ENCODE peak calls at places on chromosomes 1 and 21, in five cellular contexts. One of them, this sample, is unnamed.

GRCh38 chr21:46020581-46020980 is 39.0 kb downstream of the COL6A1 start:
- DNase-seq in nephron progenitor cell: no peak
- DNase-seq in cardiac muscle cell: no peak
- DNase-seq in naive thymus-derived CD8-positive, alpha-beta T cell: no peak
- DNase-seq in uterus: no peak
- DNase-seq in this sample: no peak

GRCh38 chr1:182595641-182596240 is 6.7 kb upstream of the RNASEL start:
- DNase-seq in nephron progenitor cell: peak; percentile 80
- DNase-seq in cardiac muscle cell: peak; percentile 83
- DNase-seq in naive thymus-derived CD8-positive, alpha-beta T cell: peak; percentile 43
- DNase-seq in uterus: peak; percentile 59
- DNase-seq in this sample: peak; percentile 78

GRCh38 chr1:157030728-157031127 is 14.8 kb downstream of the ARHGEF11 start:
- DNase-seq in nephron progenitor cell: no peak
- DNase-seq in cardiac muscle cell: no peak
- DNase-seq in naive thymus-derived CD8-positive, alpha-beta T cell: no peak
- DNase-seq in uterus: no peak
- DNase-seq in this sample: no peak

GRCh38 chr1:230392920-230393521 is 33.1 kb downstream of the PGBD5 start:
- DNase-seq in nephron progenitor cell: no peak
- DNase-seq in cardiac muscle cell: no peak
- DNase-seq in naive thymus-derived CD8-positive, alpha-beta T cell: no peak
- DNase-seq in uterus: no peak
- DNase-seq in this sample: no peak

GRCh38 chr1:246004281-246004680 is 502.8 kb downstream of the SMYD3 start:
- DNase-seq in nephron progenitor cell: no peak
- DNase-seq in cardiac muscle cell: no peak
- DNase-seq in naive thymus-derived CD8-positive, alpha-beta T cell: no peak
- DNase-seq in uterus: no peak
- DNase-seq in this sample: no peak

GRCh38 chr1:9315411-9316079 is 22.9 kb downstream of the SPSB1 start:
- DNase-seq in nephron progenitor cell: no peak
- DNase-seq in cardiac muscle cell: peak; percentile 18
- DNase-seq in naive thymus-derived CD8-positive, alpha-beta T cell: no peak
- DNase-seq in uterus: no peak
- DNase-seq in this sample: peak; percentile 95

GRCh38 chr21:38440746-38441145 is 57.5 kb downstream of the ERG start:
- DNase-seq in nephron progenitor cell: no peak
- DNase-seq in cardiac muscle cell: peak; percentile 93
- DNase-seq in naive thymus-derived CD8-positive, alpha-beta T cell: no peak
- DNase-seq in uterus: no peak
- DNase-seq in this sample: peak; percentile 91

GRCh38 chr1:47991187-47991586 is 6.0 kb downstream of the TRABD2B start:
- DNase-seq in nephron progenitor cell: no peak
- DNase-seq in cardiac muscle cell: peak; percentile 17
- DNase-seq in naive thymus-derived CD8-positive, alpha-beta T cell: no peak
- DNase-seq in uterus: no peak
- DNase-seq in this sample: peak; percentile 64

GRCh38 chr1:229310833-229311232 is 32.0 kb downstream of the CCSAP start:
- DNase-seq in nephron progenitor cell: no peak
- DNase-seq in cardiac muscle cell: no peak
- DNase-seq in naive thymus-derived CD8-positive, alpha-beta T cell: no peak
- DNase-seq in uterus: no peak
- DNase-seq in this sample: no peak

GRCh38 chr1:164875518-164875917 is 316.5 kb downstream of the PBX1 start:
- DNase-seq in nephron progenitor cell: no peak
- DNase-seq in cardiac muscle cell: no peak
- DNase-seq in naive thymus-derived CD8-positive, alpha-beta T cell: no peak
- DNase-seq in uterus: no peak
- DNase-seq in this sample: no peak

This sample was measured in GM23248.